ENCODE peak calls at places on chromosomes 1 and 21, in five cellular contexts. L is NCI-H748 treated with DMSO at 0.1 percent for 48 hours; B is COLO829; X is CD8-positive, alpha-beta T cell; W is NCI-H2171. E is an unnamed sample.

GRCh38 chr1:24289937-24290595 is 29.1 kb upstream of the GRHL3 start:
- DNase-seq in B (peak; percentile 84), X (no peak), L (no peak), W (peak; percentile 97), E (peak; percentile 90)

GRCh38 chr1:231357831-231358354 is 19.8 kb downstream of the SPRTN start:
- DNase-seq in W (peak; percentile 42), X (peak; percentile 27), L (peak; percentile 60), B (peak; percentile 65), E (peak; percentile 53)

GRCh38 chr1:91929246-91929645 is 20.0 kb upstream of the BRDT start:
- DNase-seq in X (no peak), W (no peak), B (no peak), L (no peak), E (no peak)

GRCh38 chr1:9691108-9691445 is 39.5 kb downstream of the PIK3CD start:
- DNase-seq in W (no peak), B (no peak), L (no peak), X (no peak), E (peak; percentile 85)

GRCh38 chr1:41754540-41754939 is 164.2 kb downstream of the HIVEP3 start:
- DNase-seq in X (peak; percentile 29), L (no peak), B (no peak), W (no peak), E (no peak)

GRCh38 chr1:166693158-166693557 is 146.1 kb upstream of the POGK start:
- DNase-seq in L (no peak), W (no peak), B (no peak), X (no peak), E (no peak)

GRCh38 chr21:41653944-41654625 is 112.8 kb downstream of the RIPK4 start:
- DNase-seq in B (no peak), X (no peak), L (no peak), W (no peak), E (peak; percentile 66)

GRCh38 chr1:184387069-184387870 is 441 bp downstream of the C1orf21 start:
- DNase-seq in L (no peak), W (no peak), B (no peak), X (peak; percentile 55), E (peak; percentile 78)

GRCh38 chr1:180854001-180854400 is 58.7 kb upstream of the KIAA1614 start:
- DNase-seq in X (no peak), W (no peak), B (no peak), L (no peak), E (no peak)

GRCh38 chr1:118077331-118078055 is 107.5 kb downstream of the SPAG17 start:
- DNase-seq in B (no peak), X (no peak), L (peak; percentile 23), W (peak; percentile 18), E (peak; percentile 43)

GRCh38 chr1:110347182-110347893 is 8.2 kb downstream of the RBM15 start:
- DNase-seq in B (no peak), L (no peak), W (no peak), X (no peak), E (no peak)

GRCh38 chr1:39157304-39157703 is 47.2 kb upstream of the MACF1 start:
- DNase-seq in W (no peak), X (no peak), B (no peak), L (no peak), E (no peak)

GRCh38 chr1:101738475-101738874 is 258.3 kb downstream of the OLFM3 start:
- DNase-seq in L (no peak), X (no peak), B (no peak), W (no peak), E (peak; percentile 79)

GRCh38 chr1:188355082-188355481 is 1526.3 kb downstream of the PLA2G4A start:
- DNase-seq in W (no peak), B (no peak), L (no peak), X (no peak), E (no peak)

GRCh38 chr1:66729130-66729922 is 22.9 kb upstream of the DYNLT5 start:
- DNase-seq in X (no peak), L (no peak), B (no peak), W (peak; percentile 73), E (no peak)

GRCh38 chr1:33928256-33928655 is 64.4 kb downstream of the HMGB4 start:
- DNase-seq in B (no peak), X (no peak), W (no peak), L (no peak), E (no peak)

GRCh38 chr1:200862713-200863415 is 9.9 kb upstream of the GPR25 start:
- DNase-seq in W (peak; percentile 43), B (no peak), L (no peak), X (no peak), E (no peak)

GRCh38 chr1:224182866-224183590 is at the start of gene DEGS1:
- DNase-seq in W (peak; percentile 86), L (peak; percentile 34), X (peak; percentile 80), B (peak; percentile 83), E (peak; percentile 99)

GRCh38 chr21:36776981-36777617 is 78.2 kb downstream of the SIM2 start:
- DNase-seq in W (no peak), X (no peak), L (no peak), B (no peak), E (no peak)

GRCh38 chr1:32933742-32934322 is 30.8 kb downstream of the RNF19B start:
- DNase-seq in L (no peak), X (no peak), B (peak; percentile 65), W (no peak), E (no peak)

GRCh38 chr1:17565551-17565971 is 26.1 kb downstream of the ARHGEF10L start:
- DNase-seq in B (no peak), L (no peak), W (no peak), X (no peak), E (no peak)

GRCh38 chr1:113088972-113089371 is 16.0 kb downstream of the LRIG2 start:
- DNase-seq in W (no peak), X (no peak), L (no peak), B (no peak), E (no peak)

GRCh38 chr1:36922071-36922470 is 112.2 kb downstream of the GRIK3 start:
- DNase-seq in X (no peak), L (no peak), W (no peak), B (no peak), E (no peak)

GRCh38 chr21:45004481-45005263 is 64.8 kb downstream of the SLX9 start:
- DNase-seq in X (no peak), W (no peak), B (no peak), L (no peak), E (no peak)

GRCh38 chr21:37153935-37154350 is 80.9 kb downstream of the TTC3 start:
- DNase-seq in L (no peak), X (no peak), W (no peak), B (no peak), E (no peak)

GRCh38 chr1:10225573-10225972 is 15.2 kb downstream of the KIF1B start:
- DNase-seq in X (no peak), W (no peak), B (no peak), L (no peak), E (no peak)

GRCh38 chr21:45421071-45421845 is 16.3 kb downstream of the COL18A1 start:
- DNase-seq in B (no peak), X (no peak), L (no peak), W (no peak), E (no peak)

GRCh38 chr1:29986986-29987385 is 736.4 kb downstream of the MATN1 start:
- DNase-seq in B (no peak), X (no peak), W (no peak), L (no peak), E (no peak)

GRCh38 chr1:1777510-1777909 is 760 bp downstream of the NADK start:
- DNase-seq in B (peak; percentile 4), L (no peak), W (no peak), X (no peak), E (peak; percentile 87)

GRCh38 chr1:223007250-223007649 is 135.8 kb downstream of the TLR5 start:
- DNase-seq in X (no peak), L (no peak), B (no peak), W (peak; percentile 5), E (peak; percentile 47)

GRCh38 chr1:157288511-157288910 is 150.3 kb upstream of the ETV3 start:
- DNase-seq in L (no peak), W (no peak), B (no peak), X (no peak), E (no peak)

GRCh38 chr21:35529141-35529863 is 480.2 kb upstream of the RUNX1 start:
- DNase-seq in W (no peak), B (no peak), L (no peak), X (peak; percentile 28), E (no peak)

GRCh38 chr1:182389619-182390047 is 2.0 kb downstream of the GLUL start:
- DNase-seq in L (no peak), B (no peak), X (no peak), W (no peak), E (peak; percentile 71)

GRCh38 chr1:47696404-47696910 is 258.6 kb downstream of the FOXD2 start:
- DNase-seq in B (no peak), X (no peak), L (no peak), W (no peak), E (no peak)

GRCh38 chr1:160768295-160768657 is 27.7 kb upstream of the LY9 start:
- DNase-seq in W (no peak), B (no peak), X (peak; percentile 85), L (no peak), E (no peak)

GRCh38 chr1:212295579-212295978 is 10.4 kb downstream of the PPP2R5A start:
- DNase-seq in L (no peak), B (no peak), W (no peak), X (no peak), E (no peak)

GRCh38 chr21:36109868-36110267 is 25.0 kb upstream of the CBR3 start:
- DNase-seq in B (no peak), L (no peak), X (no peak), W (no peak), E (no peak)

GRCh38 chr1:22440582-22440981 is 11.1 kb upstream of the ZBTB40 start:
- DNase-seq in L (no peak), W (no peak), B (no peak), X (no peak), E (no peak)

GRCh38 chr1:38962113-38962512 is 20.5 kb upstream of the RHBDL2 start:
- DNase-seq in L (no peak), X (no peak), B (no peak), W (no peak), E (peak; percentile 76)

E was measured in osteoblast.